ENCODE peak calls at places on chromosomes 2 and 18, in five cellular contexts. J is activated CD4-positive, CD25-positive, alpha-beta regulatory T cell; W is activated CD8-positive, alpha-beta T cell treated with anti-CD3 and anti-CD28 coated beads for 36 hours; X is stimulated activated CD4-positive, alpha-beta T cell treated with anti-CD3 and anti-CD28 coated beads, TNF-alpha, amount 100 ng/mL, for 4 hours; K is MM.1S. N is an unnamed sample.

GRCh38 chr18:3703732-3704176 is 253.8 kb downstream of the TGIF1 start:
- DNase-seq in J (no peak), W (peak), X (no peak), K (peak), N (no peak)

GRCh38 chr2:85135066-85135914 is 2.1 kb downstream of the TCF7L1 start:
- DNase-seq in J (no peak), W (no peak), X (no peak), K (no peak), N (no peak)

GRCh38 chr18:74489631-74490030 is 6.5 kb upstream of the CNDP2 start:
- DNase-seq in J (no peak), W (no peak), X (no peak), K (no peak), N (no peak)

GRCh38 chr18:21366896-21367295 is 124.9 kb downstream of the GREB1L start:
- DNase-seq in J (no peak), W (no peak), X (no peak), K (no peak), N (no peak)

GRCh38 chr2:188285049-188285448 is 6.6 kb upstream of the GULP1 start:
- DNase-seq in J (no peak), W (no peak), X (no peak), K (no peak), N (no peak)

GRCh38 chr2:45074713-45075112 is 65.5 kb upstream of the SIX2 start:
- DNase-seq in J (no peak), W (no peak), X (no peak), K (no peak), N (no peak)

GRCh38 chr2:172674034-172674967 is 61.3 kb upstream of the RAPGEF4 start:
- DNase-seq in J (no peak), W (peak), X (no peak), K (peak), N (peak)

GRCh38 chr2:41400057-41400665 is 647.7 kb upstream of the PKDCC start:
- DNase-seq in J (no peak), W (peak), X (no peak), K (peak), N (no peak)

N was measured in T-helper 17 cell.